ENCODE peak calls at places on chromosomes 16 and 17, in eight cellular contexts. F, H, K, X, S, T, M and Z are unnamed samples.

GRCh38 chr16:76780556-76780955 is 410.4 kb upstream of the MON1B start:
- DNase-seq in X (peak; percentile 28), M (no peak), F (no peak), H (no peak), T (no peak), S (no peak), K (no peak), Z (no peak)

GRCh38 chr17:33647976-33648375 is 354.9 kb upstream of the ASIC2 start:
- DNase-seq in T (no peak), M (peak; percentile 28), X (peak; percentile 30), K (peak; percentile 44), S (no peak), H (peak; percentile 43), F (no peak), Z (peak; percentile 15)

GRCh38 chr16:50616883-50617629 is 64.1 kb downstream of the SNX20 start:
- DNase-seq in H (peak; percentile 39), S (no peak), X (no peak), F (no peak), T (no peak), M (peak; percentile 43), K (no peak), Z (no peak)

GRCh38 chr17:2706911-2707510 is 4.6 kb downstream of the CLUH start:
- DNase-seq in S (no peak), H (no peak), X (no peak), M (no peak), T (no peak), K (no peak), F (peak; percentile 80), Z (no peak)

GRCh38 chr17:1908699-1909309 is 79.0 kb downstream of the RPA1 start:
- DNase-seq in S (peak; percentile 36), T (peak; percentile 14), K (peak; percentile 81), H (peak; percentile 84), F (peak; percentile 66), M (peak; percentile 81), X (peak; percentile 75), Z (peak; percentile 65)

GRCh38 chr17:42274273-42274542 is 2.0 kb downstream of the STAT5B start:
- DNase-seq in T (no peak), S (no peak), F (no peak), X (no peak), H (no peak), M (no peak), K (no peak), Z (no peak)

GRCh38 chr17:41403409-41404023 is 6.1 kb upstream of the KRT31 start:
- DNase-seq in H (no peak), F (no peak), S (no peak), X (no peak), K (no peak), T (no peak), M (no peak), Z (no peak)

GRCh38 chr16:87604572-87605135 is 2.3 kb downstream of the JPH3 start:
- DNase-seq in M (no peak), S (no peak), K (no peak), T (no peak), H (no peak), F (no peak), X (no peak), Z (no peak)

GRCh38 chr17:66459811-66460270 is 157.4 kb downstream of the PRKCA start:
- DNase-seq in M (peak; percentile 26), X (peak; percentile 88), S (no peak), K (peak; percentile 91), F (no peak), H (no peak), T (peak; percentile 88), Z (no peak)

GRCh38 chr17:9538626-9539025 is 37.0 kb downstream of the STX8 start:
- DNase-seq in H (no peak), F (no peak), M (no peak), S (no peak), T (no peak), X (no peak), K (no peak), Z (no peak)

GRCh38 chr16:67443299-67443698 is 12.4 kb downstream of the HSD11B2 start:
- DNase-seq in S (no peak), K (no peak), T (no peak), M (no peak), F (peak; percentile 86), H (no peak), X (no peak), Z (no peak)

GRCh38 chr17:32854177-32854576 is 22.7 kb downstream of the MYO1D start:
- DNase-seq in X (peak; percentile 43), H (no peak), M (no peak), S (no peak), K (no peak), T (no peak), F (no peak), Z (no peak)

GRCh38 chr17:29567362-29568330 is 809 bp upstream of the ABHD15 start:
- DNase-seq in S (peak; percentile 93), X (peak; percentile 51), T (no peak), F (peak; percentile 87), K (peak; percentile 85), M (peak; percentile 86), H (peak; percentile 74), Z (peak; percentile 53)

GRCh38 chr17:3033248-3033640 is 30.2 kb downstream of the OR1D5 start:
- DNase-seq in M (no peak), T (no peak), F (no peak), K (no peak), S (no peak), X (no peak), H (no peak), Z (no peak)

GRCh38 chr16:2529061-2529931 is 1.9 kb downstream of the CEMP1 start:
- DNase-seq in K (no peak), F (peak; percentile 55), M (no peak), H (no peak), S (peak; percentile 30), X (no peak), T (no peak), Z (no peak)

GRCh38 chr16:4179020-4179419 is 62.8 kb upstream of the ADCY9 start:
- DNase-seq in M (peak; percentile 70), K (no peak), F (peak; percentile 67), X (peak; percentile 62), S (no peak), H (no peak), T (no peak), Z (no peak)

GRCh38 chr17:48024149-48025039 is 13.2 kb downstream of the COPZ2 start:
- DNase-seq in S (peak; percentile 57), F (peak; percentile 72), T (no peak), M (peak; percentile 68), X (no peak), H (peak; percentile 43), K (peak; percentile 85), Z (peak; percentile 28)

GRCh38 chr16:87499189-87499486 is 6.3 kb upstream of the ZCCHC14 start:
- DNase-seq in T (peak; percentile 66), K (peak; percentile 19), M (no peak), F (no peak), X (no peak), H (no peak), S (no peak), Z (no peak)

GRCh38 chr17:40417258-40417608 is 463 bp downstream of the TOP2A start:
- DNase-seq in S (no peak), M (no peak), K (peak; percentile 58), H (peak; percentile 49), X (no peak), F (no peak), T (no peak), Z (no peak)

GRCh38 chr17:12365805-12366204 is 299.9 kb upstream of the MYOCD start:
- DNase-seq in K (peak; percentile 47), S (no peak), F (no peak), T (no peak), H (peak; percentile 2), X (no peak), M (no peak), Z (no peak)

DNA sequence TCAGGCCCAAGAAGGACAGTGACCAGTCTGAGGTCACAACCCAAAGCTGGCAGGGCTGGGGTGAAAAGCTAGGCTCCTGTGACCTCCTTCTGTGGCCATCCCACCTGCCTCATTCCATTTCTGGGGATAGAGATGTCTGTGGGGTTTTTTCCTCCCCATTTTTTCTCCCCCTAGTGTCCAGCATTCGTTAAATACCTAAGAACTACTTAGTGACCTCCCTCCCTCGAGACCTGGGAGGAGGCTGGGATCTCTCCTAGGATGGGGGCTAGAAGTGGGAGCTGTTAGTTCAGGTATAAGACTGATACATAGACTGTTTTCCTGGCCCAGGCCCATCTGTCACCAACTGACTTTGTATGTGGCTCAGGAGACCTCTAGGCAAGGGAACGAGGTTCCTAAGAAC is 20.5 kb upstream of the STAC2 start:
- DNase-seq in S (no peak), H (no peak), F (no peak), X (no peak), M (no peak), T (no peak), K (no peak), Z (no peak)
- TF ChIP-seq CTCF in S (no peak), H (peak; percentile 8), F (no peak), X (no peak), M (peak; percentile 33), T (peak; percentile 7), K (peak; percentile 9), Z (peak; percentile 15)

GRCh38 chr16:81940781-81941560 is 70.3 kb downstream of the SDR42E1 start:
- DNase-seq in M (peak; percentile 43), K (peak; percentile 73), T (peak; percentile 24), F (no peak), S (no peak), H (peak; percentile 23), X (peak; percentile 55), Z (no peak)
- TF ChIP-seq CTCF in M (peak; percentile 51), K (peak; percentile 72), T (peak; percentile 52), F (peak; percentile 20), S (peak; percentile 28), H (peak; percentile 54), X (peak; percentile 62), Z (peak; percentile 71)

DNA sequence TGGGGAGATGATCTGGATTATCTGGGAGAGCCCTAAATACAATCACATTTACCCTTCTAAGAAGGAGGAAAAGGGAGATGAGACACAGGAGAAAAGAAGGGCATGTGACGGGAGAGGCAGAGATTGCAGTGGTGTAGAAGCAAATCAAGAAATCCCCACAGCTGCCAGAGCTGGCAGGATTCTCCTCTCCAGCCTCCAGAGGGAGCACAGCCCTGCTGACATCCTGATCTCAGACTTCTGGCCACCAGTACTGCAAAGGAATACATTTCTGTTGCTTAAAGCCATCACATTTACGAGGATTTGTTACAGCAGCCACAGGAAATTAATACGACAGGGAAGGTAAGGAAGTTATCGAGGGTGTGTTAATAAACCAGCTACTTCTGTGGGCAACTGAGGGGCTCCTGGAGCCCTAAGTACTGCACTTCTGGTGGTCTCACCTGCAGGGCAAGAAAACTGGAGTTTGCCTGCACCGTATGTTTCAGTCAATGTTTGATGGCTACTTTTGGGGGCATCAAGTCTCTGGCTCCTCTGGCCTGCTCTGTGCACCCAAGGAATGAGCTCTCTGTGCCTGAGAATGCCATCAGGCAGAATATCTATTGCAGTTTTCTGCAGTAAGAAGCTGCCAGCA is 22.9 kb upstream of the CDH13 start:
- DNase-seq in X (peak; percentile 49), F (peak; percentile 69), S (no peak), M (peak; percentile 66), H (peak; percentile 63), T (no peak), K (peak; percentile 18), Z (peak; percentile 38)
- TF ChIP-seq CTCF in X (peak; percentile 71), F (peak; percentile 71), S (no peak), M (peak; percentile 64), H (peak; percentile 85), T (peak; percentile 83), K (no peak), Z (peak; percentile 72)

DNA sequence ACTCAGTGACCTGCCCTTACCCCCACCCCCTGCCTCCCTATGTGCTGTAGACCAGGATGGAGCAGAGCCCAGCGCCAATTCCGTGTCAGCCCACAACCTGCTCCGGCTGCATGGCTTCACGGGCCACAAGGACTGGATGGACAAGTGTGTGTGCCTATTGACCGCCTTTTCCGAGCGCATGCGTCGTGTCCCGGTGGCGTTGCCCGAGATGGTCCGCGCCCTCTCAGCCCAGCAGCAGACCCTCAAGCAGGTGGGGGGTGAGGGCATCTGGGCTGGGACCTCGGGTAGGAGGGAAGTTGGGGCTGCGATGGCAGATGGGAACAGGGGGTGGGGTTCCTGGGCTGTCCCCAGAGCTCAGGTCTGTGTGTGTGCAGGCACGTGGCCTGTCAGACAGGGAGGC is 6.3 kb upstream of the CACNA1G start:
- DNase-seq in T (no peak), S (no peak), H (no peak), F (no peak), X (no peak), M (no peak), K (no peak), Z (no peak)
- TF ChIP-seq CTCF in T (no peak), S (no peak), H (no peak), F (no peak), X (no peak), M (no peak), K (no peak), Z (no peak)